ENCODE peak calls at places on chromosomes 6 and 20, in seven cellular contexts. One of them, this sample, is unnamed.

GRCh38 chr20:46964299-46965123 is 69.9 kb downstream of the EYA2 start:
- DNase-seq in kidney: no peak
- DNase-seq in pancreas: no peak
- DNase-seq in HEK293T: no peak
- DNase-seq in amygdala: no peak
- DNase-seq in lower lobe of right lung: no peak
- DNase-seq in fibroblast of mammary gland: no peak
- DNase-seq in this sample: no peak

GRCh38 chr20:38307371-38308046 is 3.6 kb downstream of the BPI start:
- DNase-seq in amygdala: no peak
- DNase-seq in fibroblast of mammary gland: peak; percentile 74
- DNase-seq in kidney: no peak
- DNase-seq in HEK293T: no peak
- DNase-seq in lower lobe of right lung: no peak
- DNase-seq in pancreas: no peak
- DNase-seq in this sample: no peak

GRCh38 chr6:169654590-169655391 is 47.0 kb downstream of the WDR27 start:
- DNase-seq in kidney: peak; percentile 88
- DNase-seq in HEK293T: no peak
- DNase-seq in lower lobe of right lung: peak; percentile 81
- DNase-seq in amygdala: peak; percentile 26
- DNase-seq in fibroblast of mammary gland: peak; percentile 71
- DNase-seq in pancreas: peak; percentile 82
- DNase-seq in this sample: peak; percentile 60

GRCh38 chr6:89321571-89321970 is 6.5 kb upstream of the GABRR2 start:
- DNase-seq in kidney: no peak
- DNase-seq in pancreas: no peak
- DNase-seq in HEK293T: no peak
- DNase-seq in fibroblast of mammary gland: no peak
- DNase-seq in amygdala: no peak
- DNase-seq in lower lobe of right lung: peak; percentile 61
- DNase-seq in this sample: no peak

GRCh38 chr6:47126647-47127339 is 84.7 kb upstream of the ADGRF1 start:
- DNase-seq in lower lobe of right lung: no peak
- DNase-seq in HEK293T: no peak
- DNase-seq in amygdala: no peak
- DNase-seq in fibroblast of mammary gland: peak; percentile 25
- DNase-seq in kidney: no peak
- DNase-seq in pancreas: no peak
- DNase-seq in this sample: no peak

GRCh38 chr20:19100975-19101374 is 111.5 kb upstream of the SLC24A3 start:
- DNase-seq in pancreas: no peak
- DNase-seq in HEK293T: no peak
- DNase-seq in lower lobe of right lung: no peak
- DNase-seq in kidney: no peak
- DNase-seq in fibroblast of mammary gland: no peak
- DNase-seq in amygdala: no peak
- DNase-seq in this sample: no peak

GRCh38 chr20:47956261-47956995 is 171.1 kb upstream of the SULF2 start:
- DNase-seq in kidney: no peak
- DNase-seq in lower lobe of right lung: no peak
- DNase-seq in amygdala: no peak
- DNase-seq in fibroblast of mammary gland: peak; percentile 19
- DNase-seq in pancreas: no peak
- DNase-seq in HEK293T: no peak
- DNase-seq in this sample: no peak

GRCh38 chr6:151661928-151662327 is 145.6 kb upstream of the ESR1 start:
- DNase-seq in fibroblast of mammary gland: no peak
- DNase-seq in kidney: no peak
- DNase-seq in lower lobe of right lung: no peak
- DNase-seq in pancreas: no peak
- DNase-seq in amygdala: no peak
- DNase-seq in HEK293T: peak; percentile 28
- DNase-seq in this sample: no peak

This sample was measured in mesothelial cell of epicardium.